ENCODE peak calls at places on chromosome 21, in six cellular contexts. H is cardiac fibroblast, D is AG08395, I is testis, R is tibial nerve, Z is T-cell. K is an unnamed sample.

GRCh38 chr21:36203603-36203889 is 46.9 kb downstream of the DOP1B start:
- DNase-seq in H (peak; percentile 87), D (peak; percentile 94), I (no peak), R (no peak), Z (no peak), K (no peak)

GRCh38 chr21:41659791-41660560 is 106.9 kb downstream of the RIPK4 start:
- DNase-seq in H (peak; percentile 81), D (no peak), I (no peak), R (peak; percentile 19), Z (no peak), K (no peak)

GRCh38 chr21:21200103-21200938 is 202.1 kb downstream of the NCAM2 start:
- DNase-seq in H (peak; percentile 100), D (peak; percentile 91), I (peak; percentile 30), R (peak; percentile 53), Z (no peak), K (peak; percentile 32)

GRCh38 chr21:14993072-14993471 is 71.7 kb downstream of the NRIP1 start:
- DNase-seq in H (no peak), D (no peak), I (no peak), R (no peak), Z (no peak), K (no peak)

GRCh38 chr21:38075833-38076567 is 159.7 kb upstream of the KCNJ6 start:
- DNase-seq in H (no peak), D (no peak), I (no peak), R (no peak), Z (no peak), K (no peak)

GRCh38 chr21:43864806-43865470 is at the start of gene AGPAT3:
- DNase-seq in H (no peak), D (peak; percentile 26), I (peak; percentile 26), R (no peak), Z (no peak), K (no peak)

GRCh38 chr21:21715286-21715969 is 717.2 kb downstream of the NCAM2 start:
- DNase-seq in H (peak; percentile 90), D (peak; percentile 52), I (no peak), R (no peak), Z (no peak), K (no peak)

GRCh38 chr21:21415741-21416140 is 417.5 kb downstream of the NCAM2 start:
- DNase-seq in H (peak; percentile 42), D (no peak), I (no peak), R (no peak), Z (no peak), K (no peak)

GRCh38 chr21:46063227-46063626 is 34.7 kb upstream of the COL6A2 start:
- DNase-seq in H (peak; percentile 56), D (no peak), I (peak; percentile 13), R (no peak), Z (no peak), K (no peak)

GRCh38 chr21:41786521-41786987 is 19.7 kb upstream of the RIPK4 start:
- DNase-seq in H (no peak), D (peak; percentile 94), I (no peak), R (no peak), Z (no peak), K (no peak)

GRCh38 chr21:45281411-45282282 is 6.0 kb downstream of the POFUT2 start:
- DNase-seq in H (no peak), D (no peak), I (peak; percentile 8), R (no peak), Z (no peak), K (no peak)

GRCh38 chr21:29078884-29079765 is 5.7 kb upstream of the CCT8 start:
- DNase-seq in H (no peak), D (no peak), I (no peak), R (peak; percentile 40), Z (no peak), K (peak; percentile 81)

GRCh38 chr21:36602735-36603134 is 96.2 kb upstream of the SIM2 start:
- DNase-seq in H (no peak), D (no peak), I (no peak), R (no peak), Z (peak; percentile 9), K (no peak)

GRCh38 chr21:45258476-45258875 is 29.2 kb downstream of the POFUT2 start:
- DNase-seq in H (no peak), D (no peak), I (no peak), R (no peak), Z (no peak), K (no peak)

K was measured in KG1.